ENCODE peak calls at places on chromosomes 11 and 22, in five cellular contexts. W is K562, H is HepG2, M is H1, I is GM12878. J is an unnamed sample.

GRCh38 chr11:32531528-32531927 is 52.1 kb upstream of the EIF3M start:
- DNase-seq in H (no peak), W (no peak), I (no peak), M (no peak), J (no peak)

GRCh38 chr11:30583505-30584280 is 2.5 kb downstream of the MPPED2 start:
- DNase-seq in H (no peak), I (no peak), M (peak; percentile 57), W (no peak), J (no peak)

GRCh38 chr11:33065445-33066178 is 26.2 kb downstream of the TCP11L1 start:
- DNase-seq in H (peak; percentile 50), W (peak; percentile 69), I (no peak), M (peak; percentile 84), J (peak; percentile 56)

GRCh38 chr11:42552786-42553185 is 759.0 kb upstream of the API5 start:
- DNase-seq in I (no peak), M (no peak), W (no peak), H (no peak), J (no peak)

GRCh38 chr11:128472128-128473110 is 114.9 kb downstream of the ETS1 start:
- DNase-seq in H (peak; percentile 35), M (no peak), I (peak; percentile 93), W (no peak), J (no peak)

GRCh38 chr11:12754582-12755250 is 80.5 kb downstream of the TEAD1 start:
- DNase-seq in W (no peak), I (no peak), H (no peak), M (no peak), J (no peak)

GRCh38 chr22:49294656-49295464 is 532.8 kb downstream of the BRD1 start:
- DNase-seq in I (no peak), W (no peak), H (no peak), M (peak; percentile 11), J (no peak)

GRCh38 chr22:23913306-23913660 is 19.1 kb downstream of the MIF start:
- DNase-seq in H (no peak), I (no peak), W (no peak), M (no peak), J (no peak)

GRCh38 chr11:41189711-41190477 is 269.6 kb downstream of the LRRC4C start:
- DNase-seq in M (no peak), H (peak; percentile 44), I (no peak), W (no peak), J (no peak)

GRCh38 chr22:19916941-19917340 is 24.6 kb upstream of the COMT start:
- DNase-seq in H (no peak), I (no peak), W (no peak), M (no peak), J (no peak)

GRCh38 chr11:126695293-126695692 is 305.3 kb downstream of the KIRREL3 start:
- DNase-seq in M (no peak), I (no peak), H (no peak), W (no peak), J (peak; percentile 10)

GRCh38 chr11:5639953-5640352 is 15.2 kb downstream of the TRIM34 start:
- DNase-seq in H (no peak), I (no peak), M (no peak), W (no peak), J (no peak)

GRCh38 chr11:8352852-8353505 is 89.3 kb upstream of the LMO1 start:
- DNase-seq in I (no peak), W (no peak), M (no peak), H (no peak), J (no peak)

GRCh38 chr11:128859563-128860441 is 7.3 kb downstream of the KCNJ1 start:
- DNase-seq in H (peak; percentile 35), W (peak; percentile 61), I (no peak), M (peak; percentile 99), J (peak; percentile 24)

GRCh38 chr11:12137938-12138731 is 27.7 kb downstream of the MICAL2 start:
- DNase-seq in M (no peak), I (no peak), W (no peak), H (no peak), J (peak; percentile 47)

GRCh38 chr11:105935791-105936190 is 86.2 kb downstream of the MSANTD4 start:
- DNase-seq in I (no peak), W (no peak), M (no peak), H (no peak), J (no peak)

GRCh38 chr22:21695432-21696085 is 29.7 kb downstream of the PPIL2 start:
- DNase-seq in M (no peak), W (no peak), I (no peak), H (no peak), J (no peak)

GRCh38 chr11:67369801-67370284 is 3.6 kb downstream of the CLCF1 start:
- DNase-seq in H (no peak), M (no peak), W (no peak), I (no peak), J (no peak)

GRCh38 chr11:71284525-71285092 is 32.2 kb upstream of the SHANK2 start:
- DNase-seq in I (no peak), H (peak; percentile 34), M (no peak), W (no peak), J (no peak)

GRCh38 chr22:42437488-42438292 is 5.5 kb upstream of the NFAM1 start:
- DNase-seq in I (peak; percentile 84), H (peak; percentile 41), W (peak; percentile 74), M (peak; percentile 92), J (peak; percentile 58)

GRCh38 chr22:43448048-43448447 is 36.2 kb downstream of the MPPED1 start:
- DNase-seq in H (no peak), I (no peak), W (no peak), M (no peak), J (no peak)

GRCh38 chr11:118980191-118980881 is 8.8 kb downstream of the FOXR1 start:
- DNase-seq in W (peak; percentile 88), H (no peak), M (peak; percentile 59), I (no peak), J (no peak)

GRCh38 chr22:34972498-34972897 is 93.5 kb upstream of the ISX start:
- DNase-seq in I (no peak), H (no peak), W (no peak), M (peak; percentile 49), J (no peak)
- TF ChIP-seq HDAC2 in I (no peak), H (no peak), W (no peak), M (no peak), J (no peak)

GRCh38 chr11:15773024-15773423 is 583.3 kb downstream of the SOX6 start:
- DNase-seq in W (no peak), I (no peak), H (no peak), M (no peak), J (no peak)

GRCh38 chr11:15774021-15774862 is 582.1 kb downstream of the SOX6 start:
- DNase-seq in H (no peak), M (no peak), W (no peak), I (no peak), J (no peak)

GRCh38 chr11:15768321-15768720 is 588.0 kb downstream of the SOX6 start:
- DNase-seq in M (no peak), I (no peak), H (no peak), W (no peak), J (no peak)

GRCh38 chr11:15769203-15769602 is 587.1 kb downstream of the SOX6 start:
- DNase-seq in H (no peak), W (no peak), M (no peak), I (no peak), J (no peak)

GRCh38 chr11:15770798-15771414 is 585.4 kb downstream of the SOX6 start:
- DNase-seq in H (peak; percentile 25), I (no peak), W (peak; percentile 57), M (peak; percentile 84), J (peak; percentile 36)
- TF ChIP-seq HDAC2 in H (no peak), I (no peak), W (no peak), M (no peak), J (no peak)

GRCh38 chr11:61551630-61552029 is 29.2 kb downstream of the SYT7 start:
- DNase-seq in H (no peak), W (no peak), I (no peak), M (no peak), J (peak; percentile 39)
- TF ChIP-seq HDAC2 in H (no peak), W (no peak), I (no peak), M (no peak), J (no peak)

GRCh38 chr11:2298131-2298794 is 3.5 kb downstream of the C11orf21 start:
- DNase-seq in M (peak; percentile 23), W (no peak), I (no peak), H (no peak), J (no peak)

GRCh38 chr11:2299773-2300172 is 1.9 kb downstream of the C11orf21 start:
- DNase-seq in I (no peak), H (no peak), W (no peak), M (no peak), J (no peak)

GRCh38 chr11:2300290-2300935 is 1.3 kb downstream of the C11orf21 start:
- DNase-seq in H (no peak), W (no peak), M (no peak), I (no peak), J (no peak)

GRCh38 chr11:2297623-2298030 is 4.1 kb downstream of the C11orf21 start:
- DNase-seq in I (no peak), H (no peak), M (peak; percentile 13), W (no peak), J (no peak)

DNA sequence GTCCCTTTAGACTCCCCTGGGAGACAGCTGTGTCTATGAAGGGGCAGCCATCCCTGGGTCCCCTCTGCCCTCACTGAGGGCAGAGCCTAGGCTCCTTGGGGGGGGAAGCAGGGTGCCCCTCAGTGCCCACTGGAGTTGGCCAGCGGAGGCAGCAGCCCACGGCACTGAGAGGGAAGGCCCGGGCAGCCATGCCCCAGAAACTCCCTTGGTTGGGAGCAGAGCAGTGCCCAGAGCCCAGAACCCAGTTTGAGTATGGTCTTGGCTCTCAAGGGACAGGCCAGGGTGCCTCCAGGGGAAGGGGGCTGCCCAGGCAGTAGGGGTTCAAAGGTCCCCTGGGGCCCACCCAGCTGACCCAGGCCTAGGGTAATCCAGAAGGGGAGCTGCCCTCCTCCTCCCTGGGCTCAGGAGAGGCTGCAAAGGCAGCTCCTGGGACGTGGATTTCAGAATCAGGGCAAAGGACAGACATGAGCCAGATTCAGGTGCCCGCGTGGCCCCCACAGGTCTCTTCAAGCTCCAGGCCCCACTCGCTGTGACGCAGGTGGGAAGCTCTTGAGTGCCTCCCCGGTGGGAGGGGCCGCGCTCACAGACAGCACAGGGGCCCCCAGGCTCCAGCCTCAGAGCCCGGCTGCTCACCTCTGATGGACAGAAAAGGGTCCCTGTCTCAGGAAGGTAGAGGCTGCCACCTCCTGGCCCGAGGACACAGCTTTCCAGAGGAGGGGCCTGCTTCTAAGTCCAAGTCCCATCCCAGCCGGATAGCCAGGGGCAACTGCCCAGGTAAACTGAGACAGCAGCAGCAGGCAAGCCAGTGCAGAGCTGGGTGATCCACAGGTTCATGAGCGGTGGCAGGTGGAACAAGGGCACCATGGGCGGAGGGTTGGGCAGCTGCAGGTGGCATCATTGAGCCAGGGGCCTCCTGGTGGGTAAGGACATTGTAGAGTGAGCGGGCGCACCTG is 2.6 kb downstream of the C11orf21 start:
- DNase-seq in H (peak; percentile 63), W (peak; percentile 61), M (peak; percentile 68), I (no peak), J (peak; percentile 57)
- TF ChIP-seq HDAC2 in H (no peak), W (no peak), M (no peak), I (no peak), J (no peak)

DNA sequence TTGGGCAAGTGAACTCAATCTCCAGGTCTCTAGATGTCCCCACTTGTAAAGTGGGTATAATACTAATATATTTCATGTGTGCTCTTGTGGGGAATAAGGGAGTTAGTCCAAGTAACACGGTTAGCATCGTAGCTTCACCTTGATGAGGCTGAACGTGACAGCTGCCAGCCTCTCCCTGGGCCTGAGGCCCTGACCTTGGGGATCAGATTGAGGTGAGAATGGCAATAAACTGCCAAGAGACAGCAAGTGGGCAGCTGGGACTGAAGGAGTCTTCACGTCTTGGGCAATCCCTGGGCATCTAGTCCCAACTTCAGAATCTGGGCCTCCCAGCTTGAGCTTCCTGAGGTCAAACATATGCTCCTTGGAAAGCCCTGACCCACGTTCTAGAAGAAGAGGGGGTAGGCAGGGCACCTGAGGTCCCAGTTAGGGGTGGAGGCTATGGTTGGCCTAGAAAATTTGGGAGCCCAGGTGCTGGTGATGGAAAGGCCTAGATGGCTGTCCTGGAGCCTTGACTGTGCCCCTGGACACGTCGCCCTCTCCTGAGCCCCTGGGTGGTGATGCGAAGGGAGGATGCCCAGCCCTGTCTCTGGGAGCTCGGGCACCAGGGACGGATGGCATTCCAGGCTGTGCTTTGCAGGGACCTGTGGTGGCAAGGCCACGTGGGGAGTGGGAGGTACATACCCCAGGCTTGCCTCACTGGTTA is 23.4 kb downstream of the ADAMTS15 start:
- DNase-seq in I (no peak), M (no peak), H (no peak), W (no peak), J (no peak)
- TF ChIP-seq HDAC2 in I (no peak), M (no peak), H (no peak), W (no peak), J (no peak)